ENCODE peak calls at places on chromosome 14, in four cellular contexts. T is left ventricle myocardium inferior, R is lower leg skin, V is heart right ventricle. H is an unnamed sample.

GRCh38 chr14:64812412-64812811 is 67.3 kb downstream of the SPTB start:
- DNase-seq in T (no peak), R (no peak), V (no peak), H (no peak)

GRCh38 chr14:41548666-41549065 is 58.0 kb upstream of the LRFN5 start:
- DNase-seq in T (no peak), R (no peak), V (no peak), H (peak; percentile 15)

GRCh38 chr14:61537567-61538463 is 157.5 kb upstream of the HIF1A start:
- DNase-seq in T (no peak), R (no peak), V (no peak), H (peak; percentile 76)

GRCh38 chr14:74922752-74923401 is at the start of gene RPS6KL1:
- DNase-seq in T (peak; percentile 85), R (peak; percentile 65), V (peak; percentile 83), H (no peak)

GRCh38 chr14:54772451-54772881 is 130.2 kb downstream of the GCH1 start:
- DNase-seq in T (no peak), R (no peak), V (no peak), H (no peak)

GRCh38 chr14:67241416-67242362 is at the start of gene PALS1:
- DNase-seq in T (no peak), R (peak; percentile 40), V (no peak), H (peak; percentile 50)

GRCh38 chr14:39454906-39455539 is 22.8 kb upstream of the FBXO33 start:
- DNase-seq in T (no peak), R (no peak), V (no peak), H (no peak)

GRCh38 chr14:103391048-103391447 is 5.8 kb downstream of the MARK3 start:
- DNase-seq in T (no peak), R (no peak), V (no peak), H (no peak)

GRCh38 chr14:33307691-33308369 is 369.2 kb downstream of the NPAS3 start:
- DNase-seq in T (no peak), R (peak; percentile 26), V (peak; percentile 30), H (peak; percentile 47)

GRCh38 chr14:59483360-59483759 is 848 bp downstream of the L3HYPDH start:
- DNase-seq in T (no peak), R (no peak), V (no peak), H (peak; percentile 65)

GRCh38 chr14:103382375-103382774 is 2.8 kb upstream of the MARK3 start:
- DNase-seq in T (no peak), R (no peak), V (no peak), H (no peak)

GRCh38 chr14:51139221-51139681 is 44.3 kb upstream of the TRIM9 start:
- DNase-seq in T (no peak), R (peak; percentile 39), V (no peak), H (no peak)

GRCh38 chr14:21913759-21914158 is 240.1 kb upstream of the OR4E1 start:
- DNase-seq in T (no peak), R (peak; percentile 46), V (no peak), H (no peak)

GRCh38 chr14:75514673-75515630 is 7.3 kb upstream of the BATF start:
- DNase-seq in T (peak; percentile 26), R (no peak), V (no peak), H (peak; percentile 16)

GRCh38 chr14:102859911-102860310 is 62.6 kb upstream of the AMN start:
- DNase-seq in T (no peak), R (no peak), V (no peak), H (no peak)

GRCh38 chr14:91246051-91246852 is 1.7 kb upstream of the GPR68 start:
- DNase-seq in T (no peak), R (no peak), V (no peak), H (no peak)

GRCh38 chr14:101230851-101231550 is 327.5 kb upstream of the RTL1 start:
- DNase-seq in T (no peak), R (no peak), V (no peak), H (no peak)

GRCh38 chr14:101229666-101230065 is 326.1 kb upstream of the RTL1 start:
- DNase-seq in T (no peak), R (no peak), V (no peak), H (no peak)

GRCh38 chr14:101228949-101229541 is 325.5 kb upstream of the RTL1 start:
- DNase-seq in T (no peak), R (no peak), V (no peak), H (no peak)

GRCh38 chr14:101231828-101232227 is 328.3 kb upstream of the RTL1 start:
- DNase-seq in T (no peak), R (no peak), V (no peak), H (no peak)

GRCh38 chr14:101230161-101230850 is 326.8 kb upstream of the RTL1 start:
- DNase-seq in T (no peak), R (no peak), V (no peak), H (no peak)
- H3K4me3 ChIP-seq in T (no peak overlapping the region), R (no peak overlapping the region), V (no peak overlapping the region), H (no peak overlapping the region)

GRCh38 chr14:89576132-89576923 is 159.3 kb upstream of the FOXN3 start:
- DNase-seq in T (no peak), R (no peak), V (no peak), H (no peak)
- H3K4me3 ChIP-seq in T (no peak overlapping the region), R (no peak overlapping the region), V (no peak overlapping the region), H (no peak overlapping the region)

GRCh38 chr14:99422220-99423010 is 58.2 kb downstream of the SETD3 start:
- DNase-seq in T (no peak), R (no peak), V (no peak), H (no peak)
- H3K4me3 ChIP-seq in T (no peak overlapping the region), R (no peak overlapping the region), V (no peak overlapping the region), H (no peak overlapping the region)

GRCh38 chr14:23127861-23128260 is 8.8 kb upstream of the CEBPE start:
- DNase-seq in T (no peak), R (no peak), V (no peak), H (no peak)

GRCh38 chr14:23129759-23130316 is 10.8 kb upstream of the CEBPE start:
- DNase-seq in T (no peak), R (no peak), V (no peak), H (no peak)

GRCh38 chr14:23130875-23131274 is 11.8 kb upstream of the CEBPE start:
- DNase-seq in T (no peak), R (no peak), V (no peak), H (no peak)

GRCh38 chr14:23131482-23131881 is 12.4 kb upstream of the CEBPE start:
- DNase-seq in T (no peak), R (no peak), V (no peak), H (no peak)

DNA sequence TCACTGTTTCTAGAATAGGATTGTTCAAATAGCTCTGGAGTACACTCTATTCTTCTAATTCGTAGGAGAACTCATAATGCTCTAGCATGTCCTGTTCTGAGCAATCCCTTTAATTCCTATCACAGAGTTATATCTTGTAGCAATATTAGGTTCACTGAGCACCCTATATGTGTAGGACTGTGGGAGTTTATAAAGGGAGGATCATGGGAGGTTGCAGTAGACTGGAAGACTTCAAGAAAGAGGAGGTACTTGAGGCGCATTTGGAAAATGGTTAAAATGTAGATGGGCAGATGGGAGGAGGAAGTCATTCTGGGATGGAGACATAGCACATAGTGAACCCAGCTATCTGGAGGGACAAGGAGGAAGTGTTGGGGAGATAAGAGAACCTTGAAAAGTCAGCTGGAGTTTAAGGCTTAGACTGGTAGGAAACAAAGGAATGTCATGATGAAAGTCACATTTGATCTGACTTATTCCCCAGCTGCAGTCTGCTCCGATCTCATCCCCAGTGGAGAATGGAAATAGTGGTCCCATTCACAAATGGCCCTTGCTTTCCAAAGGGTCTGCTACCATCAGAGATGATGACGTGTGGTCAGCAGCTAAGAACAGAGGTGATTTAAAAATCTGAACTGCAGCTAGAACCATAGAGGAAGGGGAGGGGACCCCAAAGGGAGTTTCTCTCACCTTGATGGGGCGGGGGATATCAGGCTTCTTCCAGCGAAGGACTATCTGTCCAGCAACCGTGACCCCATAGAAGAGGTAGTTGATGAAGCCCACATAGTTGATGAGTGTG is 10.1 kb upstream of the CEBPE start:
- DNase-seq in T (no peak), R (no peak), V (no peak), H (no peak)
- H3K4me3 ChIP-seq in T (no peak overlapping the region), R (no peak overlapping the region), V (no peak overlapping the region), H (no peak overlapping the region)

DNA sequence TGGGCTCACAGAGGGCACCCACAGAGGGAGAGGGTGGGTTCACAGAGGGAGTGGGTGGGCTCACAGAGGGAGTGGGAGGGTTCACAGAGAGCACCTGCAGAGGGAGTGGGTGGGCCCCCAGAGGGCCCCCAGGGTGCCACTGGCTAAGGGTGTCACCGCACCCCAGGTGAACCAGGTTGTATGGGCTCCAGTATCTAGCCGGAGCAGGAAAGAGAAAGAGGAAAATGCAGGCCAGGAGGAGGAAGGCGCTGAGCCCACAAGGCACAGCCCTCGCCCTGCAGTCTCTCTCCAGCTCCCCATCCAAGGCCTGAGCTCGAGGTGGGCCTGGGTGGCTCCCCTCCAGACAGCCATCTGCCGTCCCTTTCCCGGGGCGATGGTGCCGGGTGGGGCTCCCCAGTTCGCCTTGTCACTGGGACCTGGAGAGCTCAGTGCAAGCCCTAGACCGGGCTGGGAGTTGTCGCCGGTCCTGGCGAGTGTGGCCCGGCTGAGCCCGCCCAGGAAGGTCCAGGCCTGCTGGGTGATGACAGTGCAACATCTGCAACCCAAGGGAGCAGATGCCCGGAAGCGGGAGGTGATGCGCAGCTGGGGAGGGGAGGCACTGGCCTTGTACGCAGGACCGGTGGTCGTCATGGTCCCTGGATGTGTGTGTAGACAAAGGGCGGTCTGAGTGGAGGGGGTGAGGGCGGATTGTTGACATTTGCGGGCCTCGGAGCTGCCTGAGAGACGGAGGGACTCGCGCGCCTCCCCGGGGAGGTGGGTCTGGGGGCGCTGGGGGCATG is 760 bp downstream of the TMEM179 start:
- DNase-seq in T (no peak), R (no peak), V (no peak), H (no peak)
- H3K4me3 ChIP-seq in T (peak overlapping the region; percentile 47), R (no peak overlapping the region), V (no peak overlapping the region), H (no peak overlapping the region)

GRCh38 chr14:24362241-24362960 is 5.6 kb upstream of the NFATC4 start:
- DNase-seq in T (no peak), R (no peak), V (no peak), H (no peak)
- H3K4me3 ChIP-seq in T (no peak overlapping the region), R (no peak overlapping the region), V (no peak overlapping the region), H (no peak overlapping the region)